ENCODE peak calls at places on chromosomes 16 and 17, in eight cellular contexts. C is HT-29, E is A549, Q is fibroblast of the conjunctiva, G is activated gamma-delta T cell treated with Interleukin-2 at 50 U/mL for 16 hours, M is immature natural killer cell, A is GM12878, J is NCI-H1694 treated with DMSO at 0.1 percent for 48 hours. O is an unnamed sample.
A peak's percentile ranks its signal among the peaks of the same experiment; 100 is the strongest.

GRCh38 chr16:518858-519257 is 8.7 kb upstream of the CAPN15 start:
- DNase-seq in C (no peak), E (no peak), Q (no peak), G (no peak), M (no peak), A (no peak), J (no peak), O (no peak)

GRCh38 chr17:41486809-41487530 is 2.7 kb downstream of the KRT36 start:
- DNase-seq in C (peak; percentile 44), E (no peak), Q (no peak), G (peak; percentile 18), M (peak; percentile 16), A (no peak), J (no peak), O (no peak)

GRCh38 chr17:79005063-79005861 is 4.3 kb downstream of the CANT1 start:
- DNase-seq in C (peak; percentile 82), E (no peak), Q (no peak), G (no peak), M (no peak), A (no peak), J (no peak), O (no peak)

GRCh38 chr17:80455328-80455710 is 21.1 kb downstream of the NPTX1 start:
- DNase-seq in C (no peak), E (peak; percentile 88), Q (no peak), G (peak; percentile 35), M (no peak), A (no peak), J (no peak), O (peak; percentile 28)

GRCh38 chr17:27543958-27544349 is 87.0 kb upstream of the LGALS9 start:
- DNase-seq in C (no peak), E (no peak), Q (no peak), G (no peak), M (no peak), A (no peak), J (no peak), O (no peak)

GRCh38 chr17:7476474-7476873 is 3.0 kb downstream of the ZBTB4 start:
- DNase-seq in C (no peak), E (peak; percentile 58), Q (no peak), G (no peak), M (no peak), A (no peak), J (no peak), O (peak; percentile 57)

GRCh38 chr17:70859829-70860228 is 690.5 kb downstream of the KCNJ2 start:
- DNase-seq in C (no peak), E (no peak), Q (no peak), G (no peak), M (no peak), A (no peak), J (no peak), O (no peak)

GRCh38 chr17:47687748-47688147 is 6.2 kb upstream of the TBKBP1 start:
- DNase-seq in C (no peak), E (no peak), Q (no peak), G (no peak), M (no peak), A (no peak), J (no peak), O (no peak)

GRCh38 chr17:4852504-4853075 is 19.4 kb downstream of the MINK1 start:
- DNase-seq in C (no peak), E (no peak), Q (no peak), G (no peak), M (peak; percentile 53), A (no peak), J (peak; percentile 72), O (peak; percentile 67)

GRCh38 chr17:32161506-32162365 is 19.4 kb downstream of the RHOT1 start:
- DNase-seq in C (peak; percentile 68), E (no peak), Q (peak; percentile 32), G (no peak), M (no peak), A (no peak), J (no peak), O (peak; percentile 90)

GRCh38 chr16:73196670-73197069 is 148.7 kb upstream of the ZFHX3 start:
- DNase-seq in C (peak; percentile 78), E (peak; percentile 80), Q (peak; percentile 59), G (no peak), M (peak; percentile 25), A (peak; percentile 24), J (peak; percentile 31), O (peak; percentile 35)

GRCh38 chr17:58002558-58002957 is 4.5 kb downstream of the SRSF1 start:
- DNase-seq in C (no peak), E (no peak), Q (no peak), G (no peak), M (no peak), A (no peak), J (no peak), O (no peak)

GRCh38 chr16:50680907-50681885 is at the start of gene SNX20:
- DNase-seq in C (no peak), E (no peak), Q (no peak), G (peak; percentile 67), M (peak; percentile 77), A (peak; percentile 63), J (no peak), O (no peak)

GRCh38 chr16:11354733-11355574 is 9.7 kb downstream of the RMI2 start:
- DNase-seq in C (no peak), E (no peak), Q (peak; percentile 37), G (peak; percentile 69), M (peak; percentile 86), A (peak; percentile 79), J (no peak), O (no peak)

GRCh38 chr17:79947351-79948031 is 88.2 kb downstream of the TBC1D16 start:
- DNase-seq in C (no peak), E (no peak), Q (no peak), G (no peak), M (no peak), A (no peak), J (peak; percentile 74), O (no peak)

GRCh38 chr17:29051194-29051593 is 8.3 kb downstream of the PIPOX start:
- DNase-seq in C (no peak), E (no peak), Q (no peak), G (no peak), M (no peak), A (no peak), J (no peak), O (no peak)

GRCh38 chr17:50239913-50240312 is 34.4 kb upstream of the TMEM92 start:
- DNase-seq in C (no peak), E (no peak), Q (no peak), G (no peak), M (no peak), A (no peak), J (no peak), O (no peak)

GRCh38 chr17:56478836-56479447 is 114.6 kb upstream of the NOG start:
- DNase-seq in C (peak; percentile 59), E (peak; percentile 25), Q (no peak), G (no peak), M (no peak), A (no peak), J (peak; percentile 40), O (peak; percentile 20)

GRCh38 chr16:87580855-87581261 is 21.4 kb upstream of the JPH3 start:
- DNase-seq in C (no peak), E (no peak), Q (peak; percentile 35), G (no peak), M (no peak), A (no peak), J (no peak), O (peak; percentile 71)

GRCh38 chr16:31042866-31043265 is 9.5 kb downstream of the STX4 start:
- DNase-seq in C (no peak), E (no peak), Q (no peak), G (no peak), M (no peak), A (no peak), J (no peak), O (no peak)

O was measured in HFFc6.